ENCODE peak calls at places on chromosomes 2 and 18, in nine cellular contexts. L is colonic mucosa, O is PC-9, M is HL-60, T is heart right ventricle, I is A549, F is IMR-90, U is mammary epithelial cell, K is spleen. X is an unnamed sample.
A peak's percentile ranks its signal among the peaks of the same experiment; 100 is the strongest.

GRCh38 chr2:241795021-241795999 is 13.7 kb upstream of the NEU4 start:
- DNase-seq in F (no peak), K (no peak), M (no peak), O (no peak), I (no peak), T (no peak), U (no peak), L (peak; percentile 91), X (no peak)

GRCh38 chr2:95320986-95321767 is 24.0 kb downstream of the KCNIP3 start:
- DNase-seq in F (no peak), K (no peak), O (no peak), T (no peak), I (no peak), L (no peak), U (no peak), M (no peak), X (no peak)

GRCh38 chr2:235556901-235557300 is 63.1 kb downstream of the AGAP1 start:
- DNase-seq in M (no peak), F (no peak), O (no peak), K (no peak), T (no peak), I (no peak), U (no peak), L (no peak), X (no peak)

GRCh38 chr2:174546519-174547506 is 50.8 kb downstream of the WIPF1 start:
- DNase-seq in T (no peak), K (no peak), I (peak; percentile 50), O (peak; percentile 74), M (no peak), L (no peak), F (peak; percentile 43), U (peak; percentile 17), X (no peak)

GRCh38 chr2:45778720-45779171 is 127.3 kb downstream of the PRKCE start:
- DNase-seq in K (no peak), T (peak; percentile 70), F (peak; percentile 63), M (peak; percentile 36), L (peak; percentile 76), O (peak; percentile 67), U (peak; percentile 41), I (peak; percentile 83), X (no peak)

GRCh38 chr2:127416486-127417001 is 1.7 kb upstream of the PROC start:
- DNase-seq in I (no peak), O (no peak), M (no peak), F (no peak), K (no peak), L (no peak), U (peak; percentile 51), T (no peak), X (peak; percentile 66)

GRCh38 chr2:216714412-216714775 is 19.0 kb upstream of the IGFBP5 start:
- DNase-seq in O (no peak), U (peak; percentile 55), I (no peak), T (no peak), M (no peak), L (no peak), K (no peak), F (peak; percentile 71), X (no peak)

GRCh38 chr18:8324343-8325065 is 284.7 kb upstream of the RAB12 start:
- DNase-seq in L (no peak), F (no peak), K (no peak), I (no peak), O (no peak), T (no peak), M (no peak), U (no peak), X (no peak)

GRCh38 chr2:195659114-195659513 is 2.1 kb downstream of the SLC39A10 start:
- DNase-seq in L (no peak), U (no peak), T (no peak), K (no peak), M (no peak), F (peak; percentile 42), I (peak; percentile 11), O (no peak), X (no peak)

GRCh38 chr2:188786368-188786781 is 187.8 kb upstream of the COL3A1 start:
- DNase-seq in I (peak; percentile 40), U (peak; percentile 8), T (peak; percentile 39), K (no peak), L (no peak), F (peak; percentile 79), M (no peak), O (no peak), X (no peak)

GRCh38 chr2:74440378-74441110 is 1.2 kb downstream of the RTKN start:
- DNase-seq in O (peak; percentile 68), I (peak; percentile 85), U (peak; percentile 81), M (no peak), F (peak; percentile 81), L (peak; percentile 90), T (peak; percentile 90), K (peak; percentile 92), X (peak; percentile 91)
- TF ChIP-seq CTCF in O (no peak), I (no peak), U (peak; percentile 29), M (no peak), F (peak; percentile 20), L (no peak), T (peak; percentile 49), K (peak; percentile 60), X (no peak)

GRCh38 chr2:213559053-213559452 is 274.8 kb downstream of the SPAG16 start:
- DNase-seq in T (no peak), K (no peak), F (no peak), U (no peak), L (no peak), O (no peak), I (no peak), M (no peak), X (no peak)

GRCh38 chr2:213562539-213563180 is 278.4 kb downstream of the SPAG16 start:
- DNase-seq in U (no peak), I (no peak), L (no peak), F (no peak), O (no peak), T (peak; percentile 5), M (no peak), K (no peak), X (no peak)

GRCh38 chr2:213561759-213562158 is 277.5 kb downstream of the SPAG16 start:
- DNase-seq in F (no peak), T (no peak), U (no peak), I (no peak), K (no peak), M (no peak), L (no peak), O (no peak), X (no peak)
- H3K4me3 ChIP-seq in F (no peak overlapping the region), T (no peak overlapping the region), U (no peak overlapping the region), I (no peak overlapping the region), K (no peak overlapping the region), M (no peak overlapping the region), L (no peak overlapping the region), O (no peak overlapping the region), X (no peak overlapping the region)

GRCh38 chr2:16318474-16319195 is 347.0 kb downstream of the CYRIA start:
- DNase-seq in O (no peak), L (no peak), T (no peak), K (no peak), F (no peak), I (no peak), U (no peak), M (no peak), X (no peak)

GRCh38 chr2:16320716-16321115 is 344.9 kb downstream of the CYRIA start:
- DNase-seq in U (no peak), L (no peak), O (no peak), M (no peak), F (no peak), T (no peak), I (no peak), K (no peak), X (no peak)

GRCh38 chr2:16321256-16321655 is 344.4 kb downstream of the CYRIA start:
- DNase-seq in M (no peak), F (no peak), L (no peak), U (no peak), I (no peak), O (no peak), K (no peak), T (no peak), X (no peak)

GRCh38 chr2:16318051-16318450 is 347.6 kb downstream of the CYRIA start:
- DNase-seq in T (no peak), K (no peak), F (no peak), U (no peak), I (no peak), O (no peak), L (no peak), M (no peak), X (peak; percentile 31)

GRCh38 chr2:16319425-16320245 is 346.0 kb downstream of the CYRIA start:
- DNase-seq in T (no peak), O (no peak), I (no peak), L (no peak), M (no peak), K (no peak), U (no peak), F (no peak), X (peak; percentile 36)
- H3K27ac ChIP-seq in T (no peak overlapping the region), O (no peak overlapping the region), I (no peak overlapping the region), L (no peak overlapping the region), M (no peak overlapping the region), K (no peak overlapping the region), U (no peak overlapping the region), F (no peak overlapping the region), X (no peak overlapping the region)

GRCh38 chr2:109032229-109032800 is 43.3 kb upstream of the EDAR start:
- DNase-seq in I (no peak), U (no peak), L (no peak), T (no peak), K (no peak), F (no peak), O (no peak), M (no peak), X (no peak)

GRCh38 chr2:109030870-109031480 is 42.0 kb upstream of the EDAR start:
- DNase-seq in F (no peak), I (no peak), O (no peak), U (no peak), T (no peak), L (no peak), K (no peak), M (no peak), X (no peak)

GRCh38 chr2:109029444-109030193 is 40.6 kb upstream of the EDAR start:
- DNase-seq in F (no peak), K (no peak), I (no peak), U (no peak), O (no peak), T (no peak), L (no peak), M (no peak), X (no peak)

GRCh38 chr2:109033171-109033570 is 44.2 kb upstream of the EDAR start:
- DNase-seq in F (no peak), I (no peak), K (no peak), O (no peak), L (no peak), U (no peak), M (no peak), T (no peak), X (no peak)

DNA sequence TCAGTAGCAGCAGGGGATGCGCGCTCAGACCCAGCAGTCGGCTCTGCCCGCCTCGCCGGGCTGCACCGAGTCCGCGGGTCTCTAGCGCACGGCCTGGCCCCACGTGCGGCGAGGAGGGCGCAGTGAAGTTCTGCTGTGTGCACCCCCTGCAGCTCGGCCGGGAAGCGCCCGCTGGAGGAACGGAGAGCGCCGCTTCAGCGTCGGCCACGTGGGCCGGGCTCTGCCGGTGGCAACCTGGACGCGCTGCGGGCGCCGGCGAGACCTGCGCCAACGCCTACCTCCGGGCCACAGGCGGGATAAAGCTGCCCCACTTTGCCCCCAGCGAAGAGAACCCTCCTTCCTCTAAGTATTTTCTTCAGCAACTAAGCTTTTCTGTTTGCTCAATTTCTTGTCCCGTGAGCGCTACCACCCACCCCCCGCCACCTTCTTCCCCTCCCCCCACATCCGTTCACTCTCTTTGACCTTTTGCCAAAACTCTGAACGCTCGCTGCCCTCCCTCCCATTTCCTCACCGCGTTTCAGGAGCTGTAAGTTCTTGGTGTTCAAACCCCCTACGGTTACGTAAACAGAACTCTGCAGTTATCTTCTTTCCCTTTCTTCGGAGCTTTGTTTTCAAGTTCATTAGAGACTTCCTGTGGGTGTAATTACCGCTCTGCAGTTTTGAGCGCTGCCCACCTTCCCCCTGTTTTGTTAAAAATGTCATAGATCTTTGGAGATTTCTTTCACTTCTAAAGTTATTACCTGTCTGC is 42.6 kb upstream of the EDAR start:
- DNase-seq in F (peak; percentile 3), L (peak; percentile 61), T (peak; percentile 14), I (no peak), U (peak; percentile 20), K (peak; percentile 92), O (no peak), M (peak; percentile 80), X (no peak)
- TF ChIP-seq CTCF in F (no peak), L (no peak), T (no peak), I (no peak), U (no peak), K (no peak), O (no peak), M (no peak), X (no peak)

X was measured in coronary artery.